ENCODE peak calls at places on chromosomes 5 and 9, in five cellular contexts. B is neural progenitor cell; D is BE2C; K is breast epithelium; H is naive thymus-derived CD4-positive, alpha-beta T cell. S is an unnamed sample.
A peak's percentile ranks its signal among the peaks of the same experiment; 100 is the strongest.

GRCh38 chr5:219492-219891 is 1.4 kb downstream of the SDHA start:
- DNase-seq in B (peak; percentile 57), D (no peak), K (no peak), H (peak; percentile 19), S (peak; percentile 47)

GRCh38 chr9:4220361-4220760 is 79.5 kb downstream of the GLIS3 start:
- DNase-seq in B (no peak), D (no peak), K (no peak), H (no peak), S (no peak)

GRCh38 chr9:124611106-124611505 is 103.9 kb upstream of the NR5A1 start:
- DNase-seq in B (no peak), D (no peak), K (no peak), H (no peak), S (no peak)

GRCh38 chr5:62585751-62586150 is 7.1 kb downstream of the LRRC70 start:
- DNase-seq in B (no peak), D (no peak), K (no peak), H (no peak), S (no peak)

GRCh38 chr5:88674262-88675158 is 208.5 kb downstream of the MEF2C start:
- DNase-seq in B (peak; percentile 60), D (no peak), K (no peak), H (no peak), S (no peak)

GRCh38 chr5:57592236-57592635 is 109.6 kb upstream of the ACTBL2 start:
- DNase-seq in B (no peak), D (no peak), K (no peak), H (no peak), S (no peak)

GRCh38 chr9:69981686-69982450 is 61.8 kb upstream of the MAMDC2 start:
- DNase-seq in B (peak; percentile 7), D (no peak), K (no peak), H (no peak), S (no peak)

GRCh38 chr5:35031276-35031675 is 16.5 kb downstream of the AGXT2 start:
- DNase-seq in B (no peak), D (no peak), K (no peak), H (no peak), S (no peak)

GRCh38 chr5:128015978-128016377 is 67.6 kb upstream of the SLC12A2 start:
- DNase-seq in B (no peak), D (no peak), K (no peak), H (no peak), S (no peak)

GRCh38 chr5:1093361-1093760 is 18.5 kb downstream of the SLC12A7 start:
- DNase-seq in B (no peak), D (no peak), K (no peak), H (no peak), S (no peak)

GRCh38 chr9:68522954-68523353 is 17.7 kb downstream of the TMEM252 start:
- DNase-seq in B (no peak), D (no peak), K (no peak), H (no peak), S (no peak)

GRCh38 chr5:111556504-111556903 is 44.2 kb upstream of the STARD4 start:
- DNase-seq in B (no peak), D (no peak), K (no peak), H (no peak), S (no peak)

GRCh38 chr5:138330813-138331448 is 673 bp downstream of the CDC25C start:
- DNase-seq in B (no peak), D (no peak), K (no peak), H (no peak), S (no peak)

DNA sequence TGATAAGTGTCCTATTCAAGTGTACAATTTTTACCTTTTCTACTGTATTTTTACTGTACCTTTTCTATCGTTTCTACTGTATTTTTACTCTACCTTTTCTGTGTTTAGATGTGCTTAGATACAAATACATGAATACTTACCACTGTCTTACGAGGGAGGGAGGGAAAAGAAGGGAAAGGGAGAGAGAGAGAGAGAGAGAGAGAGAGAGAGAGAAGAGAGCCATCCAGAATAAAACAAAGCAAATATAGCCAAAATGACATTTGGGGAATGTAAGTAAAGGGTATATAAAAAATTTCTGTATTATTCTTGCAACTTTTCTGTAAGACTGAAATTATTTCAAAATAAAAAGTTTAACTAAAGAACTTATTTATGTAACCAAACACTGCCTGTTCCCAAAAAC is 121.2 kb downstream of the HOMER1 start:
- DNase-seq in B (no peak), D (no peak), K (no peak), H (no peak), S (no peak)
- H3K36me3 ChIP-seq in B (peaks cover 4% of the 10 kb centered on the region), D (no peaks in the 10 kb centered on the region), K (peaks cover 5% of the 10 kb centered on the region), H (no peaks in the 10 kb centered on the region), S (no peaks in the 10 kb centered on the region)

GRCh38 chr5:51028394-51028793 is 354.9 kb upstream of the ISL1 start:
- DNase-seq in B (no peak), D (no peak), K (no peak), H (no peak), S (no peak)

GRCh38 chr5:51024263-51024662 is 357.8 kb downstream of the PARP8 start:
- DNase-seq in B (no peak), D (no peak), K (no peak), H (no peak), S (no peak)

GRCh38 chr5:51033215-51033614 is 350.0 kb upstream of the ISL1 start:
- DNase-seq in B (no peak), D (no peak), K (no peak), H (no peak), S (no peak)

DNA sequence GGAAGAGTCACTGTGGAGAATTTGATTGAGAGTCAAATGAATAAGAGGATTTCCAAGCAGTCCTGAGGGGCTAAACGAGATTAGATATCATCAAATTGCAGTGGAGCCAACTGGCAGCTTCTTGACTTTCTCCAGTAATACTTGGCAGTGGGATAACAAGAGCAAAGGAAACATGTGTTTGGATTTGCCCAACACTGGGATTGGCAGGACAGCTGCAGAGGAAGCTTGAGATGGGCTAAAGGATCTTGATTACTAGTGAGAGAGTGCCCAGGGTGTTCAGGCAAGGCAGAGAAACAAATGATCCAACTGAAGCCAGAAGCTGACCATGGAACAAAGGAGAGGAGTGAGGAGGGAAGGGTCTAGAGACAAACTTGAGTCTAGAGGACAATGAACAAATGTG is 356.0 kb upstream of the ISL1 start:
- DNase-seq in B (no peak), D (no peak), K (no peak), H (no peak), S (no peak)
- H3K27me3 ChIP-seq in B (no peaks in the 10 kb centered on the region), D (no peaks in the 10 kb centered on the region), K (no peaks in the 10 kb centered on the region), H (no peaks in the 10 kb centered on the region), S (no peaks in the 10 kb centered on the region)

GRCh38 chr9:129858167-129858962 is 23.1 kb downstream of the USP20 start:
- DNase-seq in B (no peak), D (no peak), K (no peak), H (no peak), S (no peak)
- H3K36me3 ChIP-seq in B (no peaks in the 10 kb centered on the region), D (peaks cover 23% of the 10 kb centered on the region), K (no peaks in the 10 kb centered on the region), H (peaks cover 46% of the 10 kb centered on the region), S (peaks cover 8% of the 10 kb centered on the region)

DNA sequence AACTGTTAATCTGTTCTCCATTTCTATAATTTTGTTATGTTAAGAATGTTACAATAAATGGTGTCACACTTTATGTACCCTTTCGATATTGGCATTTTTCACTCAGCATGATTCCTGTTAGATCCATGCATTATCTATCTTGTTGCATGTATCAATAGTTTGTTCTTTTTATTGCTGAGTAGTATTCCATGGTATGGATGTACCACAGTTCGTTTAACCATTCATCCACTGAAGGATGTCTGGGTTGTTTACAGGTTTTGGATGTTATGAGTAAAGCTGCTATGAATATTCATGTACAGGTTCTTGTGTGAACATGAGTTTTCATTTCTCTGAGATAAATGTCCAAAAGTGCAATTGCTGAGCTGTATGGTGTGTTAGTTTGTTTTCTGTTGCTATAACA is 26.3 kb upstream of the CCDC112 start:
- DNase-seq in B (no peak), D (no peak), K (no peak), H (no peak), S (no peak)
- H3K27me3 ChIP-seq in B (no peaks in the 10 kb centered on the region), D (peaks cover 3% of the 10 kb centered on the region), K (no peaks in the 10 kb centered on the region), H (no peaks in the 10 kb centered on the region), S (no peaks in the 10 kb centered on the region)

DNA sequence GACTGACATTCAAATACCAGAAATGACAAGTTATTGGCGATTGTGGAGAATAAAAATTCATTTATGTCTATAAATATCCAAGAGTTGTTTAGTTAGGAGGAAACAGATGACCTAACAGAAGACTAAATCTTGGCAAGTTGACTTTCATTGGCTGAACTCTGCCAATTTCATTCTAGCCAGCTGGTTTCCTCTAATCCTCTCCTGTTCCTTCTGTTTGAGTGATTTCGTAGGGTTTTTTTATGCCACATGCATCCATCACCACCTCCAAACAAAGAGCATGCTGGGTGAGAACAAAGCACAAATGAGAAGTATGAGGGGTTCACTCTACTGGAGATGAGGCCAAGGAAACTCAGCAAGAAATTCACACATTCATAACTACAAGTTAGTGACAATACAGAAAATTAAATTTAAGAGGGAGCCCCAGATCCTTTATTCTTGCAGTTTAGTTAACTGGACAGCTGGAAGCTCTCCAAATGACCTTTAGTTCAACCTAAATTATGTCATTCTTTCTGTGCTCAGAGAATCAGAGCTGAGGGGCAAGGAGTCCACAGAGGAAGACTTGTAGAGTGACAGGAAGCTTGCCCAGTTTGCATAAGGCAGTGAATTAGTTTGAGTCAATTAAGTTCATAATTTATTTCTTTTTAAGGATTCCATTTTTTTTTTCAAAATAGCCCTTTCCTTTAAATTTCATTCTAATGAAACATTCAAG is 932.1 kb downstream of the TLE4 start:
- DNase-seq in B (peak; percentile 35), D (no peak), K (no peak), H (no peak), S (no peak)
- H3K36me3 ChIP-seq in B (no peaks in the 10 kb centered on the region), D (no peaks in the 10 kb centered on the region), K (no peaks in the 10 kb centered on the region), H (no peaks in the 10 kb centered on the region), S (no peaks in the 10 kb centered on the region)